ENCODE peak calls at places on chromosomes 7 and 10, in nine cellular contexts. V is HCT116; A is fibroblast of pulmonary artery; O is CD8-positive, alpha-beta T cell; C is pancreas; W is AG04450; S is uterus; U is ascending aorta; K is A549. Y is an unnamed sample.

GRCh38 chr7:55964261-55964801 is at the start of gene NIPSNAP2:
- DNase-seq in O (peak; percentile 24), S (peak; percentile 63), K (peak; percentile 41), W (no peak), A (peak; percentile 53), U (no peak), C (peak; percentile 43), V (peak; percentile 15), Y (peak; percentile 63)

GRCh38 chr10:45355494-45355893 is 18.5 kb upstream of the ALOX5 start:
- DNase-seq in U (no peak), A (no peak), W (no peak), O (no peak), V (no peak), K (no peak), S (no peak), C (no peak), Y (no peak)

GRCh38 chr7:106346167-106346677 is 61.4 kb upstream of the NAMPT start:
- DNase-seq in V (no peak), W (no peak), C (no peak), A (no peak), K (no peak), S (no peak), U (no peak), O (no peak), Y (no peak)

GRCh38 chr7:96321041-96321669 is 743 bp downstream of the SLC25A13 start:
- DNase-seq in A (peak; percentile 84), W (peak; percentile 18), O (peak; percentile 2), K (peak; percentile 84), V (peak; percentile 77), C (peak; percentile 75), S (peak; percentile 84), U (peak; percentile 45), Y (peak; percentile 85)

GRCh38 chr7:157669768-157670345 is 333.1 kb downstream of the DNAJB6 start:
- DNase-seq in A (no peak), K (no peak), O (no peak), S (no peak), U (no peak), C (no peak), V (no peak), W (no peak), Y (no peak)

GRCh38 chr7:130942211-130942964 is 208.4 kb upstream of the KLF14 start:
- DNase-seq in K (peak; percentile 64), W (no peak), S (peak; percentile 61), U (no peak), C (peak; percentile 44), O (no peak), A (peak; percentile 56), V (no peak), Y (peak; percentile 83)

GRCh38 chr10:74988055-74988773 is 123.2 kb upstream of the SAMD8 start:
- DNase-seq in U (no peak), V (no peak), S (no peak), C (no peak), A (peak; percentile 19), W (no peak), K (no peak), O (no peak), Y (peak; percentile 38)

GRCh38 chr10:70331486-70332268 is 47.9 kb upstream of the NPFFR1 start:
- DNase-seq in O (no peak), V (peak; percentile 96), K (peak; percentile 62), W (peak; percentile 80), C (peak; percentile 60), S (no peak), U (no peak), A (peak; percentile 94), Y (peak; percentile 95)

GRCh38 chr10:94092848-94093247 is 99.1 kb downstream of the PLCE1 start:
- DNase-seq in K (no peak), W (no peak), O (no peak), V (no peak), C (no peak), U (no peak), A (peak; percentile 60), S (no peak), Y (peak; percentile 57)

GRCh38 chr10:87842220-87842641 is 21.1 kb downstream of the KLLN start:
- DNase-seq in C (no peak), K (peak; percentile 60), O (no peak), U (no peak), A (peak; percentile 11), W (no peak), S (no peak), V (peak; percentile 81), Y (peak; percentile 53)

GRCh38 chr10:108307925-108308312 is 1143.4 kb upstream of the SORCS1 start:
- DNase-seq in C (peak; percentile 4), K (no peak), O (no peak), V (no peak), A (no peak), W (no peak), S (no peak), U (no peak), Y (no peak)

GRCh38 chr10:92750788-92751533 is 61.2 kb downstream of the HHEX start:
- DNase-seq in O (no peak), C (no peak), K (no peak), S (no peak), A (peak; percentile 77), V (no peak), W (no peak), U (no peak), Y (peak; percentile 69)

GRCh38 chr7:135904282-135904681 is 72.9 kb downstream of the MTPN start:
- DNase-seq in U (no peak), K (no peak), S (no peak), W (no peak), V (no peak), C (no peak), A (no peak), O (no peak), Y (no peak)

GRCh38 chr7:2209961-2210323 is 22.8 kb downstream of the MAD1L1 start:
- DNase-seq in V (no peak), O (no peak), S (no peak), A (no peak), C (no peak), K (no peak), U (no peak), W (no peak), Y (no peak)

GRCh38 chr7:116327751-116328150 is 117.4 kb downstream of the TES start:
- DNase-seq in O (no peak), C (no peak), U (no peak), W (peak; percentile 86), V (peak; percentile 29), S (no peak), K (no peak), A (peak; percentile 88), Y (peak; percentile 81)

GRCh38 chr7:19017374-19017773 is 100.1 kb downstream of the TWIST1 start:
- DNase-seq in A (no peak), K (no peak), U (no peak), W (no peak), C (no peak), O (no peak), S (no peak), V (no peak), Y (no peak)
- TF ChIP-seq CTCF in A (no peak), K (no peak), U (no peak), W (no peak), C (no peak), O (no peak), S (no peak), V (peak; percentile 27), Y (peak; percentile 17)

DNA sequence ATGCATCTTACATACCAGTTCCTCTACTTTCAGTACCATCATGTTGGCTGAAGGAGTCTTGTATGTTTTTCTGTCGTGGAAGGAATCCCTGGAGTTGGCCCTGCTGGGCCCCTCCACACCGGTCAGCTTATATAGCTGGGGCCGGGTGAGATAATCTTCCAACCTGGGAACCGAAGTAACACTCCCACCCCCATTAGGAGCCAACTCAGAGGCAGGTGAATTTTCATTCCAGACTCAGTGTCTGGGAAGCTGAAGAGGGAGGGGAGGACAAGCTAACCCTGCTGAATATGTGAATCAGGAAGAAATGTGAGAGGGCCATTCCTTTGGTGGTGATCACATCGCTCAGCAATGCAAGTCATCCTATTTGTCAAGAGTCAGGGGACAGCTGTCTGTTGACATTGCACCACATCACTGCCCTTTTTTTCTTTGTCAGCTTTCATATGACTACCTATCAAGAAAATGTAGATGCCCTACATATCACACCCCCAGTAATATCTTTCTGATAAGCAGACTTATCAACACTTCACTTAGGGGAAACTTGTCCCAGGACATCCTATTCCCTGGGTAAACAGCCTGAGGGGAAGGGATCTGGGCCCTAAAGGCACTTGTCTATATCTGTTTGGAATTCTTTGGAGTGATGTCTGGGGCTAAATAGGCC is at the start of gene ANKRD1:
- DNase-seq in U (no peak), A (peak; percentile 87), O (no peak), C (no peak), K (peak; percentile 83), V (peak; percentile 60), S (no peak), W (peak; percentile 50), Y (peak; percentile 77)
- H3K4me3 ChIP-seq in U (no peak within 1 kb of the TSS), A (peak within 1 kb of the TSS; percentile 8), O (no peak within 1 kb of the TSS), C (no peak within 1 kb of the TSS), K (peak within 1 kb of the TSS; percentile 37), V (no peak within 1 kb of the TSS), S (no peak within 1 kb of the TSS), W (no peak within 1 kb of the TSS), Y (no peak within 1 kb of the TSS)

DNA sequence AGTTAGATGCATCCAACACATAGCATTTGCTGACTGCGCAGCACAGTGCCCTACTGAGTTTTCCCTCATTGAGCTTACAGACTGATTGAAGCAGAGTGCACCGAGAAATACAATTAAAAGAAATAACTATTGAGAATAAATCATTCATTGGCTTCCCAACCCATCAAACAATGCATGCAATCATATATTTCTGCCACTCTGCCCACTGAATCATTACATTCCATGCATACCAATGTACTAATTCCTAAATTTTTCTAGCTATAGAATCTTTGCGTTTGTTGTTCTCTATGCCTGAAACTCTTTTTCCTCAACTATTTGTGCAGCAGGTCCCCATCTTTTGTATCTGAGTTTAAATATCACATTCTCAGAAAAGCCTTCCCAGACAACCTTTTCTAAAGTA is 783.8 kb downstream of the SORCS1 start:
- DNase-seq in U (no peak), S (no peak), V (no peak), A (no peak), O (no peak), C (no peak), W (no peak), K (no peak), Y (no peak)
- TF ChIP-seq CTCF in U (no peak), S (no peak), V (no peak), A (no peak), O (no peak), C (no peak), W (no peak), K (no peak), Y (no peak)

DNA sequence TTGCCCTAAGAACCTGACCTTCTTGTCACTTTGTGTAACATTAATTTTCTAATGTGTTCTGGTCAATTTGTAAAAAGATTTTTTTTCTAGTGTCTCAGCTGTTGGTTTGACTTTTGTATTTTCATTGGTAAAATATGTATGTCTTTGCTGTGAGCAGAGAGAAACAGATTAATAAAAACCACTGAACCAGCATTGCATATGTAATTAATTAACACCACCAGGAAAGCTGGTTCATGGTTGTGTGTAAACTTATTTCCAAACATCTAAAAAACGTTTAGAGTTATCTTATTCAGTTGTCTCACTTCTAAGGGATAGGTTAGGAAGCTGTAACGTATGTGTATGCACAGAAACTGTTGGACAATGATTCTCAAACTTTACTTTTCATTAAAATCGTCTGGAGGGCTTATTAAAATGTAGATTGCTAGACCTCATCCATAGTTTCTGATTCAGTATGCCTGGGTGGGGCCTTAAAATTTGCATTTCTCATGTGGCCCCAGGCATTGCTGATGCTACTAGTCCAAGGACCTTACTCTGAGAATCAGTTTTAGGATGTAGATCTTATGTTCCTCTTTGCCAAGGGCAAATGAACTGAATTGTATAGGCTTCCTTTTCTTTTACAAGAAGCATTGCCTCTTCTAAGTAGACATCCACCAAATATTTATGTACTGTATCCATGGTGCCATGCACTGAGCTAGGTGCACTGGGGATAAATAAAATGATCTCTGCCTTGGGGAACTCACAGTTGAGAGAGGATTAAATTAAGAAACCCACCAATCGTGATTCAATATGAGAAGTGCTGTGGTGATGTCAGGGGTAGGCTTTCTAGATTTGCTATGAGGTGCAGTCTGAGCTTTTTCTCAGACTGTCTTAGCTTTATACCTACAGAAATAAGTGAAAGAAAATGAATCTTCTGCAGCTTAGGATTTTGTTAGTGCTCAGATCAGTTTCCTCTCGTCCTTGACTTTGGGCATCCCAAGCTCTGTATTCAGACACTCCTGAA is 98.7 kb downstream of the AUTS2 start:
- DNase-seq in S (no peak), W (no peak), U (no peak), C (no peak), V (no peak), O (no peak), K (no peak), A (no peak), Y (no peak)
- H3K4me3 ChIP-seq in S (no peak overlapping the region), W (no peak overlapping the region), U (no peak overlapping the region), C (no peak overlapping the region), V (no peak overlapping the region), O (no peak overlapping the region), K (no peak overlapping the region), A (no peak overlapping the region), Y (no peak overlapping the region)